ENCODE peak calls at places on chromosome 3, in nine cellular contexts. N is adrenal gland, H is HFFc6, J is stomach, G is nephron progenitor cell, Q is T-cell, U is CMK, X is activated T-cell treated with anti-CD3 and anti-CD28 coated beads for 1 hour, B is neural crest cell. R is an unnamed sample.

GRCh38 chr3:140756240-140757016 is 78.6 kb downstream of the TRIM42 start:
- DNase-seq in N (no peak), B (no peak), Q (no peak), U (no peak), H (no peak), X (no peak), G (no peak), J (no peak), R (no peak)

GRCh38 chr3:38031022-38031994 is 1.9 kb upstream of the PLCD1 start:
- DNase-seq in H (peak), J (peak), G (no peak), U (no peak), Q (no peak), B (no peak), X (peak), N (peak), R (no peak)

GRCh38 chr3:141996437-141996836 is 120.0 kb downstream of the ATP1B3 start:
- DNase-seq in J (no peak), U (no peak), G (no peak), Q (no peak), H (peak), N (no peak), X (no peak), B (no peak), R (no peak)

GRCh38 chr3:24254649-24255048 is 240.0 kb downstream of the THRB start:
- DNase-seq in N (no peak), B (no peak), U (no peak), J (no peak), X (no peak), G (no peak), Q (no peak), H (peak), R (no peak)

GRCh38 chr3:4421121-4421520 is 45.9 kb downstream of the SUMF1 start:
- DNase-seq in G (no peak), X (no peak), U (no peak), Q (no peak), H (peak), N (no peak), B (no peak), J (no peak), R (no peak)

GRCh38 chr3:195095035-195095703 is 175.8 kb downstream of the XXYLT1 start:
- DNase-seq in J (no peak), G (no peak), X (no peak), N (no peak), U (no peak), H (no peak), B (no peak), Q (no peak), R (no peak)

GRCh38 chr3:30342319-30343060 is 263.9 kb upstream of the TGFBR2 start:
- DNase-seq in B (no peak), H (peak), Q (no peak), J (no peak), X (no peak), G (no peak), N (peak), U (no peak), R (no peak)

GRCh38 chr3:141336672-141337522 is 31.4 kb upstream of the ZBTB38 start:
- DNase-seq in B (no peak), J (no peak), U (no peak), G (no peak), N (no peak), X (no peak), Q (no peak), H (peak), R (no peak)

GRCh38 chr3:45105855-45106655 is 40.1 kb downstream of the CDCP1 start:
- DNase-seq in Q (peak), G (no peak), J (no peak), H (peak), B (no peak), X (peak), U (peak), N (no peak), R (peak)

GRCh38 chr3:14523792-14524191 is 16.4 kb downstream of the GRIP2 start:
- DNase-seq in N (no peak), U (no peak), H (peak), Q (no peak), G (no peak), B (no peak), J (no peak), X (no peak), R (no peak)

GRCh38 chr3:187719628-187720336 is 17.4 kb upstream of the RTP2 start:
- DNase-seq in J (no peak), X (no peak), B (no peak), U (no peak), Q (no peak), G (no peak), N (no peak), H (no peak), R (no peak)

GRCh38 chr3:14253022-14253761 is 74.6 kb downstream of the LSM3 start:
- DNase-seq in X (no peak), N (no peak), U (no peak), G (no peak), J (no peak), Q (no peak), B (no peak), H (peak), R (no peak)

GRCh38 chr3:63931290-63931689 is 19.1 kb upstream of the SCAANT1 start:
- DNase-seq in B (no peak), G (no peak), N (no peak), J (no peak), X (no peak), U (no peak), H (no peak), Q (no peak), R (no peak)

R was measured in naive thymus-derived CD4-positive, alpha-beta T cell.